ENCODE peak calls at places on chromosomes 1 and 21, in five cellular contexts. One of them, this sample, is unnamed.

GRCh38 chr1:211738709-211739301 is 63.4 kb upstream of the NEK2 start:
- DNase-seq in fibroblast of mammary gland: no peak
- DNase-seq in H9: no peak
- DNase-seq in neural crest cell: no peak
- DNase-seq in left ventricle myocardium inferior: no peak
- DNase-seq in this sample: no peak

GRCh38 chr21:46060596-46061061 is 37.3 kb upstream of the COL6A2 start:
- DNase-seq in fibroblast of mammary gland: peak
- DNase-seq in left ventricle myocardium inferior: peak
- DNase-seq in H9: no peak
- DNase-seq in neural crest cell: no peak
- DNase-seq in this sample: no peak

GRCh38 chr1:151372411-151372934 is at the start of gene SELENBP1:
- DNase-seq in left ventricle myocardium inferior: peak
- DNase-seq in neural crest cell: peak
- DNase-seq in H9: peak
- DNase-seq in fibroblast of mammary gland: peak
- DNase-seq in this sample: peak

GRCh38 chr1:162756523-162756922 is 34.0 kb upstream of the HSD17B7 start:
- DNase-seq in neural crest cell: no peak
- DNase-seq in H9: no peak
- DNase-seq in left ventricle myocardium inferior: no peak
- DNase-seq in fibroblast of mammary gland: peak
- DNase-seq in this sample: no peak

GRCh38 chr1:90850181-90850924 is 133.3 kb upstream of the BARHL2 start:
- DNase-seq in neural crest cell: peak
- DNase-seq in fibroblast of mammary gland: peak
- DNase-seq in left ventricle myocardium inferior: no peak
- DNase-seq in H9: peak
- DNase-seq in this sample: peak

GRCh38 chr1:168392958-168393357 is 112.3 kb downstream of the TBX19 start:
- DNase-seq in H9: no peak
- DNase-seq in fibroblast of mammary gland: no peak
- DNase-seq in left ventricle myocardium inferior: no peak
- DNase-seq in neural crest cell: no peak
- DNase-seq in this sample: no peak

GRCh38 chr1:15605398-15606080 is 11.7 kb upstream of the DDI2 start:
- DNase-seq in left ventricle myocardium inferior: no peak
- DNase-seq in neural crest cell: no peak
- DNase-seq in H9: no peak
- DNase-seq in fibroblast of mammary gland: no peak
- DNase-seq in this sample: no peak

GRCh38 chr1:166133276-166133841 is 33.4 kb downstream of the FAM78B start:
- DNase-seq in fibroblast of mammary gland: peak
- DNase-seq in left ventricle myocardium inferior: no peak
- DNase-seq in H9: no peak
- DNase-seq in neural crest cell: no peak
- DNase-seq in this sample: no peak

GRCh38 chr21:46617267-46618051 is 12.6 kb upstream of the S100B start:
- DNase-seq in fibroblast of mammary gland: peak
- DNase-seq in left ventricle myocardium inferior: no peak
- DNase-seq in H9: no peak
- DNase-seq in neural crest cell: no peak
- DNase-seq in this sample: no peak

GRCh38 chr1:72845342-72845741 is 563.0 kb upstream of the NEGR1 start:
- DNase-seq in H9: peak
- DNase-seq in left ventricle myocardium inferior: no peak
- DNase-seq in neural crest cell: no peak
- DNase-seq in fibroblast of mammary gland: peak
- DNase-seq in this sample: peak

GRCh38 chr1:198600906-198601305 is 37.9 kb upstream of the PTPRC start:
- DNase-seq in left ventricle myocardium inferior: no peak
- DNase-seq in H9: no peak
- DNase-seq in fibroblast of mammary gland: no peak
- DNase-seq in neural crest cell: no peak
- DNase-seq in this sample: no peak

GRCh38 chr1:47785561-47786271 is 211.5 kb downstream of the TRABD2B start:
- DNase-seq in left ventricle myocardium inferior: no peak
- DNase-seq in H9: peak
- DNase-seq in fibroblast of mammary gland: no peak
- DNase-seq in neural crest cell: no peak
- DNase-seq in this sample: peak

GRCh38 chr1:178098262-178098661 is 4.4 kb downstream of the RASAL2 start:
- DNase-seq in left ventricle myocardium inferior: no peak
- DNase-seq in neural crest cell: no peak
- DNase-seq in H9: no peak
- DNase-seq in fibroblast of mammary gland: no peak
- DNase-seq in this sample: no peak

GRCh38 chr1:39086386-39087108 is 60.4 kb downstream of the NDUFS5 start:
- DNase-seq in left ventricle myocardium inferior: no peak
- DNase-seq in neural crest cell: no peak
- DNase-seq in H9: no peak
- DNase-seq in fibroblast of mammary gland: peak
- DNase-seq in this sample: no peak

GRCh38 chr1:155174334-155175280 is 958 bp downstream of the TRIM46 start:
- DNase-seq in fibroblast of mammary gland: peak
- DNase-seq in neural crest cell: no peak
- DNase-seq in H9: peak
- DNase-seq in left ventricle myocardium inferior: no peak
- DNase-seq in this sample: peak

GRCh38 chr21:45246535-45247320 is 41.0 kb downstream of the POFUT2 start:
- DNase-seq in H9: peak
- DNase-seq in neural crest cell: no peak
- DNase-seq in fibroblast of mammary gland: no peak
- DNase-seq in left ventricle myocardium inferior: no peak
- DNase-seq in this sample: no peak

GRCh38 chr1:9626201-9626608 is 25.3 kb upstream of the PIK3CD start:
- DNase-seq in fibroblast of mammary gland: no peak
- DNase-seq in neural crest cell: no peak
- DNase-seq in left ventricle myocardium inferior: no peak
- DNase-seq in H9: no peak
- DNase-seq in this sample: no peak

GRCh38 chr1:32334864-32335618 is 992 bp downstream of the MARCKSL1 start:
- DNase-seq in fibroblast of mammary gland: no peak
- DNase-seq in left ventricle myocardium inferior: peak
- DNase-seq in H9: no peak
- DNase-seq in neural crest cell: peak
- DNase-seq in this sample: peak

GRCh38 chr21:45248301-45248892 is 39.3 kb downstream of the POFUT2 start:
- DNase-seq in H9: peak
- DNase-seq in neural crest cell: no peak
- DNase-seq in left ventricle myocardium inferior: no peak
- DNase-seq in fibroblast of mammary gland: no peak
- DNase-seq in this sample: no peak

GRCh38 chr1:185653615-185654014 is 80.6 kb upstream of the HMCN1 start:
- DNase-seq in H9: no peak
- DNase-seq in left ventricle myocardium inferior: no peak
- DNase-seq in neural crest cell: no peak
- DNase-seq in fibroblast of mammary gland: no peak
- DNase-seq in this sample: no peak

GRCh38 chr1:26121854-26122773 is 10.5 kb downstream of the PDIK1L start:
- DNase-seq in fibroblast of mammary gland: no peak
- DNase-seq in H9: no peak
- DNase-seq in left ventricle myocardium inferior: no peak
- DNase-seq in neural crest cell: no peak
- DNase-seq in this sample: no peak

GRCh38 chr1:18808561-18808960 is 50.9 kb downstream of the TAS1R2 start:
- DNase-seq in left ventricle myocardium inferior: no peak
- DNase-seq in fibroblast of mammary gland: no peak
- DNase-seq in neural crest cell: no peak
- DNase-seq in H9: no peak
- DNase-seq in this sample: no peak

DNA sequence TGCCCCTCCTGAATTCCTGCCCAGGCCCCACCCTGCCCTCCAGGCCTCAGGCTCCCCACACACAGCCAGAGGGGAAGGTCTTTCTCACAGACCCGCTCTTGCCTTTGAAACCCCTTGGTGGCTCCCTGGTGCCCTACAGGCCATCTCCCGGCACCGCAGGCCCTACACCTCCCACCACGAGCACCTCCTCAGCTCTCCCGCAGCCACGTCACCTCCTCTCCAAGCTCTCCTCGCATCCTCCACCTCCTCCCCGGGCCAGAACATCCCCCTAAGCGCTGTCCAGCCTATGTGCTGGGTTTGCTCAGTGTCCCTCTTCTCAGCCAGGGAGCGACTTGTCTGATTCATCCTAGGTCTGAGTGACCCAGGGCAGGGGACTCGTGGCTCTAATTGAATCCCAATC is 66.4 kb downstream of the DMRTB1 start:
- DNase-seq in fibroblast of mammary gland: no peak
- DNase-seq in H9: peak
- DNase-seq in left ventricle myocardium inferior: no peak
- DNase-seq in neural crest cell: no peak
- DNase-seq in this sample: no peak
- TF ChIP-seq CTCF in fibroblast of mammary gland: no peak
- TF ChIP-seq CTCF in H9: peak
- TF ChIP-seq CTCF in left ventricle myocardium inferior: no peak
- TF ChIP-seq CTCF in neural crest cell: no peak
- TF ChIP-seq CTCF in this sample: no peak

GRCh38 chr1:952201-952600 is 6.9 kb downstream of the NOC2L start:
- DNase-seq in neural crest cell: no peak
- DNase-seq in fibroblast of mammary gland: no peak
- DNase-seq in H9: no peak
- DNase-seq in left ventricle myocardium inferior: no peak
- DNase-seq in this sample: no peak

GRCh38 chr1:952603-953002 is 6.5 kb downstream of the NOC2L start:
- DNase-seq in fibroblast of mammary gland: no peak
- DNase-seq in neural crest cell: no peak
- DNase-seq in H9: no peak
- DNase-seq in left ventricle myocardium inferior: no peak
- DNase-seq in this sample: no peak

GRCh38 chr1:950881-951280 is 8.2 kb downstream of the NOC2L start:
- DNase-seq in neural crest cell: no peak
- DNase-seq in fibroblast of mammary gland: no peak
- DNase-seq in H9: no peak
- DNase-seq in left ventricle myocardium inferior: no peak
- DNase-seq in this sample: no peak

GRCh38 chr1:950268-950667 is 8.8 kb downstream of the NOC2L start:
- DNase-seq in fibroblast of mammary gland: no peak
- DNase-seq in left ventricle myocardium inferior: no peak
- DNase-seq in neural crest cell: no peak
- DNase-seq in H9: no peak
- DNase-seq in this sample: no peak

GRCh38 chr1:951364-951763 is 7.7 kb downstream of the NOC2L start:
- DNase-seq in neural crest cell: no peak
- DNase-seq in H9: peak
- DNase-seq in fibroblast of mammary gland: peak
- DNase-seq in left ventricle myocardium inferior: no peak
- DNase-seq in this sample: no peak
- TF ChIP-seq CTCF in neural crest cell: peak
- TF ChIP-seq CTCF in H9: peak
- TF ChIP-seq CTCF in fibroblast of mammary gland: peak
- TF ChIP-seq CTCF in left ventricle myocardium inferior: peak
- TF ChIP-seq CTCF in this sample: no peak

DNA sequence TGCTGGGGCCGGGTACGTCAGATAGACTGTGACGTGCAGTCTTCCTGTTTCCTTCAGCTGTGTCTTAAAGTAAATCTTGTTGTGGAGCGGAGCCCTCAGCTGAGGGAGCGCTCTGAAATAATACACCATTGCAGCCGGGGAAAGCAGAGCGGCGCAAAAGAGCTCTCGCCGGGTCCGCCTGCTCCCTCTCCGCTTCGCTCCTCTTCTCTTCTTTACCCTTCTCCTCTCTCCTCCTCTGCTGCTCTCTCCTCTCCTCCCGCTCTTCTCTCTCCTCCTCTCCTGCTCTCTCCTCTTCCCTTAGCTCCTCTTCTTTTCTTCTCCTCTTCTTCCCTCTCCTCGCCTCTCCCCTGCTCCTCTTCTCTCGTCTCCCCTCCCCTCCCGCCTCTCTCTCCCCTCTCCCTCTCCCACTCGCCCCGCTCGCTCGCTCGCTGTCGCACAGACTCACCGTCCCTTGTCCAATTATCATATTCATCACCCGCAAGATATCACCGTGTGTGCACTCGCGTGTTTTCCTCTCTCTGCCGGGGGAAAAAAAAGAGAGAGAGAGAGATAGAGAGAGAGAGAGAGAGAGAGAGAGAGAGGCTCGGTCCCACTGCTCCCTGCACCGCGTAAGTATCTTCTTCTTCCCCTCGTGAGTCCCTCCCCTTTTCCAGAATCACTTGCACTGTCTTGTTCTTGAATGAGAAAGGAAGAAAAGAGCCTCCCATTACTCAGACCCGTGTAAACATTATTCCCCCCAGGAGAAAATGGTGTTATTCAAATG is at the start of gene PROX1:
- DNase-seq in fibroblast of mammary gland: peak
- DNase-seq in H9: peak
- DNase-seq in left ventricle myocardium inferior: peak
- DNase-seq in neural crest cell: peak
- DNase-seq in this sample: peak
- TF ChIP-seq CTCF in fibroblast of mammary gland: no peak
- TF ChIP-seq CTCF in H9: peak
- TF ChIP-seq CTCF in left ventricle myocardium inferior: no peak
- TF ChIP-seq CTCF in neural crest cell: peak
- TF ChIP-seq CTCF in this sample: no peak

GRCh38 chr1:41314781-41315481 is 46.3 kb upstream of the FOXO6 start:
- DNase-seq in H9: no peak
- DNase-seq in fibroblast of mammary gland: peak
- DNase-seq in left ventricle myocardium inferior: no peak
- DNase-seq in neural crest cell: no peak
- DNase-seq in this sample: no peak
- TF ChIP-seq CTCF in H9: no peak
- TF ChIP-seq CTCF in fibroblast of mammary gland: no peak
- TF ChIP-seq CTCF in left ventricle myocardium inferior: no peak
- TF ChIP-seq CTCF in neural crest cell: no peak
- TF ChIP-seq CTCF in this sample: no peak

GRCh38 chr1:204045430-204045829 is 27.5 kb upstream of the SOX13 start:
- DNase-seq in neural crest cell: no peak
- DNase-seq in H9: no peak
- DNase-seq in fibroblast of mammary gland: no peak
- DNase-seq in left ventricle myocardium inferior: peak
- DNase-seq in this sample: no peak

GRCh38 chr1:204044448-204044847 is 28.5 kb upstream of the SOX13 start:
- DNase-seq in H9: no peak
- DNase-seq in left ventricle myocardium inferior: no peak
- DNase-seq in neural crest cell: no peak
- DNase-seq in fibroblast of mammary gland: no peak
- DNase-seq in this sample: no peak

GRCh38 chr1:204043680-204044079 is 29.2 kb upstream of the SOX13 start:
- DNase-seq in left ventricle myocardium inferior: no peak
- DNase-seq in neural crest cell: no peak
- DNase-seq in H9: no peak
- DNase-seq in fibroblast of mammary gland: no peak
- DNase-seq in this sample: no peak

GRCh38 chr1:204041803-204042505 is 31.0 kb upstream of the SOX13 start:
- DNase-seq in left ventricle myocardium inferior: no peak
- DNase-seq in fibroblast of mammary gland: peak
- DNase-seq in H9: no peak
- DNase-seq in neural crest cell: no peak
- DNase-seq in this sample: no peak

DNA sequence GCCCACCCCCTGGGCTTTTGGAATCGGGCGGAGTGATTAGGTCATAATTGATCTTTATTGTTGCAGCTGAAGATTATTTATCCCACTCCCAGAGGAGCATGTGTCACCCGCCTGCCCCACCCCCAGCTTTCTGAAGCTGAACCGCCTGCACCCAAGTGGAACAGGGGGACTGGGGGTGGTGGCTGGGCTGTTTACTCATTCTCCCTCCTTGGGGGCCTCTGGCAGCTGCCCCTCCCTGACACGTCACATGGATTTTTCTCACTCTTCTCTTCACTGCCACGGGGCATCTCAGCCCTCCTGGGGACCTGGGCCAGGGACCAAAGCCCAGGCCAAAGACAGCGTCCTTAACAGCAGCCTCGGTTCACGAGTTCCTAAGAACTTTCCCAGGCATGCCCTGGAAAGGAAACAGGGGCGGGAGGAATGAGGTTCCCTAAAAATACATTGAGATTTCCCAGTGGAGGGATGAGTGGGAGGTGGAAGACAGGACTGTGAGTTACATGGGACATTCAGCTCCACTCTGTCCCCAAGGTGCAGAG is 31.6 kb upstream of the SOX13 start:
- DNase-seq in neural crest cell: no peak
- DNase-seq in fibroblast of mammary gland: peak
- DNase-seq in left ventricle myocardium inferior: peak
- DNase-seq in H9: no peak
- DNase-seq in this sample: no peak
- TF ChIP-seq CTCF in neural crest cell: no peak
- TF ChIP-seq CTCF in fibroblast of mammary gland: no peak
- TF ChIP-seq CTCF in left ventricle myocardium inferior: no peak
- TF ChIP-seq CTCF in H9: no peak
- TF ChIP-seq CTCF in this sample: no peak